ENCODE peak calls at places on chromosomes 5 and 9, in five cellular contexts. One of them, this sample, is unnamed.

GRCh38 chr9:5586391-5586802 is 42.5 kb upstream of the RIC1 start:
- DNase-seq in anterior cingulate cortex: no peak
- DNase-seq in stimulated activated CD8-positive, alpha-beta memory T cell treated with anti-CD3 and anti-CD28 coated beads, Interleukin-2, amount 100 ng/mL, for 1 hour: no peak
- DNase-seq in stimulated activated CD4-positive, alpha-beta T cell treated with anti-CD3 and anti-CD28 coated beads, Interleukin-2, amount 100 ng/mL, for 48 hours: no peak
- DNase-seq in RPMI8226: no peak
- DNase-seq in this sample: no peak

GRCh38 chr5:177553671-177554429 is 513 bp downstream of the FAM193B start:
- DNase-seq in anterior cingulate cortex: no peak
- DNase-seq in stimulated activated CD8-positive, alpha-beta memory T cell treated with anti-CD3 and anti-CD28 coated beads, Interleukin-2, amount 100 ng/mL, for 1 hour: peak
- DNase-seq in stimulated activated CD4-positive, alpha-beta T cell treated with anti-CD3 and anti-CD28 coated beads, Interleukin-2, amount 100 ng/mL, for 48 hours: peak
- DNase-seq in RPMI8226: peak
- DNase-seq in this sample: peak

GRCh38 chr5:124536333-124536732 is 210.1 kb downstream of the ZNF608 start:
- DNase-seq in anterior cingulate cortex: no peak
- DNase-seq in stimulated activated CD8-positive, alpha-beta memory T cell treated with anti-CD3 and anti-CD28 coated beads, Interleukin-2, amount 100 ng/mL, for 1 hour: no peak
- DNase-seq in stimulated activated CD4-positive, alpha-beta T cell treated with anti-CD3 and anti-CD28 coated beads, Interleukin-2, amount 100 ng/mL, for 48 hours: no peak
- DNase-seq in RPMI8226: no peak
- DNase-seq in this sample: no peak

GRCh38 chr9:125176632-125177031 is 13.0 kb downstream of the PPP6C start:
- DNase-seq in anterior cingulate cortex: no peak
- DNase-seq in stimulated activated CD8-positive, alpha-beta memory T cell treated with anti-CD3 and anti-CD28 coated beads, Interleukin-2, amount 100 ng/mL, for 1 hour: no peak
- DNase-seq in stimulated activated CD4-positive, alpha-beta T cell treated with anti-CD3 and anti-CD28 coated beads, Interleukin-2, amount 100 ng/mL, for 48 hours: no peak
- DNase-seq in RPMI8226: no peak
- DNase-seq in this sample: peak

GRCh38 chr9:30197954-30198353 is 2186.5 kb upstream of the ACO1 start:
- DNase-seq in anterior cingulate cortex: no peak
- DNase-seq in stimulated activated CD8-positive, alpha-beta memory T cell treated with anti-CD3 and anti-CD28 coated beads, Interleukin-2, amount 100 ng/mL, for 1 hour: no peak
- DNase-seq in stimulated activated CD4-positive, alpha-beta T cell treated with anti-CD3 and anti-CD28 coated beads, Interleukin-2, amount 100 ng/mL, for 48 hours: no peak
- DNase-seq in RPMI8226: peak
- DNase-seq in this sample: no peak

GRCh38 chr5:150138551-150139265 is 16.9 kb downstream of the PDGFRB start:
- DNase-seq in anterior cingulate cortex: peak
- DNase-seq in stimulated activated CD8-positive, alpha-beta memory T cell treated with anti-CD3 and anti-CD28 coated beads, Interleukin-2, amount 100 ng/mL, for 1 hour: no peak
- DNase-seq in stimulated activated CD4-positive, alpha-beta T cell treated with anti-CD3 and anti-CD28 coated beads, Interleukin-2, amount 100 ng/mL, for 48 hours: no peak
- DNase-seq in RPMI8226: no peak
- DNase-seq in this sample: no peak

GRCh38 chr5:146306838-146307237 is 31.8 kb upstream of the POU4F3 start:
- DNase-seq in anterior cingulate cortex: no peak
- DNase-seq in stimulated activated CD8-positive, alpha-beta memory T cell treated with anti-CD3 and anti-CD28 coated beads, Interleukin-2, amount 100 ng/mL, for 1 hour: no peak
- DNase-seq in stimulated activated CD4-positive, alpha-beta T cell treated with anti-CD3 and anti-CD28 coated beads, Interleukin-2, amount 100 ng/mL, for 48 hours: no peak
- DNase-seq in RPMI8226: no peak
- DNase-seq in this sample: no peak

GRCh38 chr9:5958273-5958672 is 57.2 kb downstream of the RANBP6 start:
- DNase-seq in anterior cingulate cortex: no peak
- DNase-seq in stimulated activated CD8-positive, alpha-beta memory T cell treated with anti-CD3 and anti-CD28 coated beads, Interleukin-2, amount 100 ng/mL, for 1 hour: no peak
- DNase-seq in stimulated activated CD4-positive, alpha-beta T cell treated with anti-CD3 and anti-CD28 coated beads, Interleukin-2, amount 100 ng/mL, for 48 hours: no peak
- DNase-seq in RPMI8226: peak
- DNase-seq in this sample: no peak

GRCh38 chr5:42718591-42718990 is 38.0 kb upstream of the CCDC152 start:
- DNase-seq in anterior cingulate cortex: no peak
- DNase-seq in stimulated activated CD8-positive, alpha-beta memory T cell treated with anti-CD3 and anti-CD28 coated beads, Interleukin-2, amount 100 ng/mL, for 1 hour: no peak
- DNase-seq in stimulated activated CD4-positive, alpha-beta T cell treated with anti-CD3 and anti-CD28 coated beads, Interleukin-2, amount 100 ng/mL, for 48 hours: no peak
- DNase-seq in RPMI8226: peak
- DNase-seq in this sample: no peak

GRCh38 chr9:137642118-137642601 is 23.4 kb downstream of the EHMT1 start:
- DNase-seq in anterior cingulate cortex: no peak
- DNase-seq in stimulated activated CD8-positive, alpha-beta memory T cell treated with anti-CD3 and anti-CD28 coated beads, Interleukin-2, amount 100 ng/mL, for 1 hour: no peak
- DNase-seq in stimulated activated CD4-positive, alpha-beta T cell treated with anti-CD3 and anti-CD28 coated beads, Interleukin-2, amount 100 ng/mL, for 48 hours: no peak
- DNase-seq in RPMI8226: no peak
- DNase-seq in this sample: no peak

GRCh38 chr9:99749641-99750040 is 72.0 kb upstream of the NR4A3 start:
- DNase-seq in anterior cingulate cortex: no peak
- DNase-seq in stimulated activated CD8-positive, alpha-beta memory T cell treated with anti-CD3 and anti-CD28 coated beads, Interleukin-2, amount 100 ng/mL, for 1 hour: no peak
- DNase-seq in stimulated activated CD4-positive, alpha-beta T cell treated with anti-CD3 and anti-CD28 coated beads, Interleukin-2, amount 100 ng/mL, for 48 hours: no peak
- DNase-seq in RPMI8226: peak
- DNase-seq in this sample: no peak

GRCh38 chr5:126589536-126590297 is 5.3 kb downstream of the ALDH7A1 start:
- DNase-seq in anterior cingulate cortex: no peak
- DNase-seq in stimulated activated CD8-positive, alpha-beta memory T cell treated with anti-CD3 and anti-CD28 coated beads, Interleukin-2, amount 100 ng/mL, for 1 hour: no peak
- DNase-seq in stimulated activated CD4-positive, alpha-beta T cell treated with anti-CD3 and anti-CD28 coated beads, Interleukin-2, amount 100 ng/mL, for 48 hours: no peak
- DNase-seq in RPMI8226: no peak
- DNase-seq in this sample: no peak

GRCh38 chr5:132183723-132184122 is 43.9 kb downstream of the P4HA2 start:
- DNase-seq in anterior cingulate cortex: no peak
- DNase-seq in stimulated activated CD8-positive, alpha-beta memory T cell treated with anti-CD3 and anti-CD28 coated beads, Interleukin-2, amount 100 ng/mL, for 1 hour: no peak
- DNase-seq in stimulated activated CD4-positive, alpha-beta T cell treated with anti-CD3 and anti-CD28 coated beads, Interleukin-2, amount 100 ng/mL, for 48 hours: no peak
- DNase-seq in RPMI8226: no peak
- DNase-seq in this sample: no peak

GRCh38 chr9:18438951-18439350 is 35.0 kb upstream of the ADAMTSL1 start:
- DNase-seq in anterior cingulate cortex: no peak
- DNase-seq in stimulated activated CD8-positive, alpha-beta memory T cell treated with anti-CD3 and anti-CD28 coated beads, Interleukin-2, amount 100 ng/mL, for 1 hour: no peak
- DNase-seq in stimulated activated CD4-positive, alpha-beta T cell treated with anti-CD3 and anti-CD28 coated beads, Interleukin-2, amount 100 ng/mL, for 48 hours: no peak
- DNase-seq in RPMI8226: no peak
- DNase-seq in this sample: no peak

GRCh38 chr5:12330993-12331588 is 426.8 kb upstream of the CTNND2 start:
- DNase-seq in anterior cingulate cortex: no peak
- DNase-seq in stimulated activated CD8-positive, alpha-beta memory T cell treated with anti-CD3 and anti-CD28 coated beads, Interleukin-2, amount 100 ng/mL, for 1 hour: no peak
- DNase-seq in stimulated activated CD4-positive, alpha-beta T cell treated with anti-CD3 and anti-CD28 coated beads, Interleukin-2, amount 100 ng/mL, for 48 hours: no peak
- DNase-seq in RPMI8226: no peak
- DNase-seq in this sample: no peak

GRCh38 chr5:167999182-167999581 is 292.3 kb upstream of the WWC1 start:
- DNase-seq in anterior cingulate cortex: no peak
- DNase-seq in stimulated activated CD8-positive, alpha-beta memory T cell treated with anti-CD3 and anti-CD28 coated beads, Interleukin-2, amount 100 ng/mL, for 1 hour: no peak
- DNase-seq in stimulated activated CD4-positive, alpha-beta T cell treated with anti-CD3 and anti-CD28 coated beads, Interleukin-2, amount 100 ng/mL, for 48 hours: no peak
- DNase-seq in RPMI8226: no peak
- DNase-seq in this sample: no peak

GRCh38 chr5:96133337-96134094 is 171.9 kb upstream of the ELL2 start:
- DNase-seq in anterior cingulate cortex: no peak
- DNase-seq in stimulated activated CD8-positive, alpha-beta memory T cell treated with anti-CD3 and anti-CD28 coated beads, Interleukin-2, amount 100 ng/mL, for 1 hour: no peak
- DNase-seq in stimulated activated CD4-positive, alpha-beta T cell treated with anti-CD3 and anti-CD28 coated beads, Interleukin-2, amount 100 ng/mL, for 48 hours: no peak
- DNase-seq in RPMI8226: no peak
- DNase-seq in this sample: no peak

GRCh38 chr9:121822093-121823085 is 171.0 kb downstream of the DAB2IP start:
- DNase-seq in anterior cingulate cortex: no peak
- DNase-seq in stimulated activated CD8-positive, alpha-beta memory T cell treated with anti-CD3 and anti-CD28 coated beads, Interleukin-2, amount 100 ng/mL, for 1 hour: no peak
- DNase-seq in stimulated activated CD4-positive, alpha-beta T cell treated with anti-CD3 and anti-CD28 coated beads, Interleukin-2, amount 100 ng/mL, for 48 hours: no peak
- DNase-seq in RPMI8226: no peak
- DNase-seq in this sample: no peak

GRCh38 chr9:38110476-38110875 is 41.4 kb upstream of the SHB start:
- DNase-seq in anterior cingulate cortex: no peak
- DNase-seq in stimulated activated CD8-positive, alpha-beta memory T cell treated with anti-CD3 and anti-CD28 coated beads, Interleukin-2, amount 100 ng/mL, for 1 hour: no peak
- DNase-seq in stimulated activated CD4-positive, alpha-beta T cell treated with anti-CD3 and anti-CD28 coated beads, Interleukin-2, amount 100 ng/mL, for 48 hours: no peak
- DNase-seq in RPMI8226: no peak
- DNase-seq in this sample: no peak

GRCh38 chr5:14593326-14594036 is 11.9 kb downstream of the OTULINL start:
- DNase-seq in anterior cingulate cortex: no peak
- DNase-seq in stimulated activated CD8-positive, alpha-beta memory T cell treated with anti-CD3 and anti-CD28 coated beads, Interleukin-2, amount 100 ng/mL, for 1 hour: no peak
- DNase-seq in stimulated activated CD4-positive, alpha-beta T cell treated with anti-CD3 and anti-CD28 coated beads, Interleukin-2, amount 100 ng/mL, for 48 hours: no peak
- DNase-seq in RPMI8226: no peak
- DNase-seq in this sample: no peak

GRCh38 chr9:102054811-102055210 is 316.4 kb upstream of the GRIN3A start:
- DNase-seq in anterior cingulate cortex: no peak
- DNase-seq in stimulated activated CD8-positive, alpha-beta memory T cell treated with anti-CD3 and anti-CD28 coated beads, Interleukin-2, amount 100 ng/mL, for 1 hour: no peak
- DNase-seq in stimulated activated CD4-positive, alpha-beta T cell treated with anti-CD3 and anti-CD28 coated beads, Interleukin-2, amount 100 ng/mL, for 48 hours: no peak
- DNase-seq in RPMI8226: no peak
- DNase-seq in this sample: no peak

GRCh38 chr5:177265395-177265794 is 38.1 kb downstream of the RAB24 start:
- DNase-seq in anterior cingulate cortex: no peak
- DNase-seq in stimulated activated CD8-positive, alpha-beta memory T cell treated with anti-CD3 and anti-CD28 coated beads, Interleukin-2, amount 100 ng/mL, for 1 hour: no peak
- DNase-seq in stimulated activated CD4-positive, alpha-beta T cell treated with anti-CD3 and anti-CD28 coated beads, Interleukin-2, amount 100 ng/mL, for 48 hours: no peak
- DNase-seq in RPMI8226: no peak
- DNase-seq in this sample: no peak

GRCh38 chr5:145854651-145855258 is 18.1 kb downstream of the GRXCR2 start:
- DNase-seq in anterior cingulate cortex: no peak
- DNase-seq in stimulated activated CD8-positive, alpha-beta memory T cell treated with anti-CD3 and anti-CD28 coated beads, Interleukin-2, amount 100 ng/mL, for 1 hour: no peak
- DNase-seq in stimulated activated CD4-positive, alpha-beta T cell treated with anti-CD3 and anti-CD28 coated beads, Interleukin-2, amount 100 ng/mL, for 48 hours: no peak
- DNase-seq in RPMI8226: no peak
- DNase-seq in this sample: peak

GRCh38 chr5:38653389-38653788 is 96.9 kb upstream of the LIFR start:
- DNase-seq in anterior cingulate cortex: no peak
- DNase-seq in stimulated activated CD8-positive, alpha-beta memory T cell treated with anti-CD3 and anti-CD28 coated beads, Interleukin-2, amount 100 ng/mL, for 1 hour: no peak
- DNase-seq in stimulated activated CD4-positive, alpha-beta T cell treated with anti-CD3 and anti-CD28 coated beads, Interleukin-2, amount 100 ng/mL, for 48 hours: no peak
- DNase-seq in RPMI8226: no peak
- DNase-seq in this sample: no peak

GRCh38 chr5:58770131-58770530 is 187.3 kb downstream of the RAB3C start:
- DNase-seq in anterior cingulate cortex: no peak
- DNase-seq in stimulated activated CD8-positive, alpha-beta memory T cell treated with anti-CD3 and anti-CD28 coated beads, Interleukin-2, amount 100 ng/mL, for 1 hour: no peak
- DNase-seq in stimulated activated CD4-positive, alpha-beta T cell treated with anti-CD3 and anti-CD28 coated beads, Interleukin-2, amount 100 ng/mL, for 48 hours: no peak
- DNase-seq in RPMI8226: no peak
- DNase-seq in this sample: no peak

GRCh38 chr5:6083311-6083941 is 294.9 kb downstream of the MED10 start:
- DNase-seq in anterior cingulate cortex: no peak
- DNase-seq in stimulated activated CD8-positive, alpha-beta memory T cell treated with anti-CD3 and anti-CD28 coated beads, Interleukin-2, amount 100 ng/mL, for 1 hour: no peak
- DNase-seq in stimulated activated CD4-positive, alpha-beta T cell treated with anti-CD3 and anti-CD28 coated beads, Interleukin-2, amount 100 ng/mL, for 48 hours: no peak
- DNase-seq in RPMI8226: no peak
- DNase-seq in this sample: no peak

GRCh38 chr5:143244000-143244736 is 159.3 kb downstream of the NR3C1 start:
- DNase-seq in anterior cingulate cortex: no peak
- DNase-seq in stimulated activated CD8-positive, alpha-beta memory T cell treated with anti-CD3 and anti-CD28 coated beads, Interleukin-2, amount 100 ng/mL, for 1 hour: no peak
- DNase-seq in stimulated activated CD4-positive, alpha-beta T cell treated with anti-CD3 and anti-CD28 coated beads, Interleukin-2, amount 100 ng/mL, for 48 hours: no peak
- DNase-seq in RPMI8226: no peak
- DNase-seq in this sample: no peak

GRCh38 chr5:111548992-111549649 is 36.8 kb upstream of the STARD4 start:
- DNase-seq in anterior cingulate cortex: no peak
- DNase-seq in stimulated activated CD8-positive, alpha-beta memory T cell treated with anti-CD3 and anti-CD28 coated beads, Interleukin-2, amount 100 ng/mL, for 1 hour: no peak
- DNase-seq in stimulated activated CD4-positive, alpha-beta T cell treated with anti-CD3 and anti-CD28 coated beads, Interleukin-2, amount 100 ng/mL, for 48 hours: no peak
- DNase-seq in RPMI8226: peak
- DNase-seq in this sample: peak

GRCh38 chr5:26669523-26669922 is 368.9 kb downstream of the CDH9 start:
- DNase-seq in anterior cingulate cortex: no peak
- DNase-seq in stimulated activated CD8-positive, alpha-beta memory T cell treated with anti-CD3 and anti-CD28 coated beads, Interleukin-2, amount 100 ng/mL, for 1 hour: no peak
- DNase-seq in stimulated activated CD4-positive, alpha-beta T cell treated with anti-CD3 and anti-CD28 coated beads, Interleukin-2, amount 100 ng/mL, for 48 hours: no peak
- DNase-seq in RPMI8226: no peak
- DNase-seq in this sample: no peak

GRCh38 chr5:2739360-2740050 is 12.0 kb downstream of the IRX2 start:
- DNase-seq in anterior cingulate cortex: no peak
- DNase-seq in stimulated activated CD8-positive, alpha-beta memory T cell treated with anti-CD3 and anti-CD28 coated beads, Interleukin-2, amount 100 ng/mL, for 1 hour: no peak
- DNase-seq in stimulated activated CD4-positive, alpha-beta T cell treated with anti-CD3 and anti-CD28 coated beads, Interleukin-2, amount 100 ng/mL, for 48 hours: no peak
- DNase-seq in RPMI8226: no peak
- DNase-seq in this sample: no peak